ENCODE peak calls at places on chromosome 15, in nine cellular contexts. B, G, K, E, X, L, R, F and O are unnamed samples.

GRCh38 chr15:100712226-100712625 is 109.8 kb downstream of the ASB7 start:
- DNase-seq in G (peak; percentile 46), L (no peak), R (peak; percentile 57), K (no peak), X (no peak), F (peak; percentile 67), B (peak; percentile 62), E (no peak), O (no peak)

GRCh38 chr15:49848824-49849209 is 228.0 kb downstream of the DTWD1 start:
- DNase-seq in X (no peak), R (no peak), B (no peak), K (no peak), E (no peak), F (peak; percentile 43), L (no peak), G (no peak), O (no peak)

GRCh38 chr15:54481819-54482218 is 503.6 kb downstream of the UNC13C start:
- DNase-seq in R (no peak), K (no peak), X (no peak), F (no peak), G (peak; percentile 37), E (no peak), L (no peak), B (no peak), O (no peak)

GRCh38 chr15:25437751-25438600 is 848 bp downstream of the UBE3A start:
- DNase-seq in G (peak; percentile 93), K (peak; percentile 18), R (peak; percentile 40), X (peak; percentile 77), B (peak; percentile 70), E (peak; percentile 59), F (peak; percentile 60), L (no peak), O (peak; percentile 7)

GRCh38 chr15:81573098-81573746 is 199.2 kb upstream of the TMC3 start:
- DNase-seq in X (no peak), G (no peak), F (no peak), B (no peak), E (no peak), R (no peak), L (no peak), K (no peak), O (no peak)

GRCh38 chr15:49464513-49464912 is 41.5 kb downstream of the FGF7 start:
- DNase-seq in X (no peak), G (no peak), L (no peak), B (no peak), F (no peak), R (no peak), K (no peak), E (no peak), O (no peak)

GRCh38 chr15:74793135-74794028 is 11.5 kb downstream of the CSK start:
- DNase-seq in F (peak; percentile 30), B (no peak), L (no peak), K (peak; percentile 65), G (peak; percentile 90), E (no peak), X (no peak), R (no peak), O (no peak)

GRCh38 chr15:82714026-82714425 is 4.4 kb upstream of the AP3B2 start:
- DNase-seq in K (no peak), B (no peak), L (no peak), X (no peak), G (no peak), F (no peak), E (no peak), R (no peak), O (no peak)

GRCh38 chr15:40932625-40933519 is 3.7 kb downstream of the DLL4 start:
- DNase-seq in K (no peak), F (no peak), X (no peak), L (no peak), B (no peak), E (no peak), R (no peak), G (no peak), O (no peak)

GRCh38 chr15:47688573-47689086 is 28.7 kb upstream of the SEMA6D start:
- DNase-seq in L (peak; percentile 21), E (no peak), R (peak; percentile 83), X (no peak), K (no peak), B (no peak), F (peak; percentile 16), G (no peak), O (no peak)

GRCh38 chr15:91110407-91110806 is 10.3 kb downstream of the SV2B start:
- DNase-seq in X (no peak), R (no peak), G (no peak), F (no peak), K (no peak), B (no peak), L (no peak), E (no peak), O (no peak)

GRCh38 chr15:98580577-98580976 is 67.8 kb upstream of the IGF1R start:
- DNase-seq in X (no peak), K (no peak), F (peak; percentile 12), E (no peak), G (no peak), R (no peak), L (no peak), B (no peak), O (no peak)

GRCh38 chr15:41520636-41521035 is 7.0 kb upstream of the LTK start:
- DNase-seq in R (no peak), X (no peak), F (no peak), E (no peak), K (no peak), L (no peak), B (no peak), G (no peak), O (no peak)

GRCh38 chr15:41148065-41148464 is 32.0 kb upstream of the INO80 start:
- DNase-seq in G (no peak), E (no peak), K (no peak), X (no peak), B (no peak), L (no peak), F (no peak), R (no peak), O (no peak)

GRCh38 chr15:50415752-50416404 is 8.3 kb upstream of the USP8 start:
- DNase-seq in F (peak; percentile 25), K (no peak), X (no peak), B (no peak), L (peak; percentile 2), E (no peak), R (peak; percentile 37), G (no peak), O (no peak)

GRCh38 chr15:45790325-45790943 is 155.6 kb downstream of the SQOR start:
- DNase-seq in B (no peak), F (peak; percentile 51), K (no peak), L (no peak), E (no peak), X (no peak), G (no peak), R (peak; percentile 7), O (peak; percentile 23)

GRCh38 chr15:81339321-81339720 is 15.4 kb upstream of the STARD5 start:
- DNase-seq in F (no peak), G (no peak), R (no peak), E (no peak), K (no peak), X (no peak), B (no peak), L (no peak), O (no peak)

GRCh38 chr15:63003836-63004610 is 38.5 kb upstream of the TPM1 start:
- DNase-seq in R (no peak), E (peak; percentile 53), K (no peak), X (no peak), G (no peak), B (no peak), F (no peak), L (no peak), O (no peak)

GRCh38 chr15:52028431-52029093 is 9.5 kb downstream of the MAPK6 start:
- DNase-seq in X (no peak), E (no peak), F (no peak), B (no peak), R (no peak), K (no peak), L (no peak), G (no peak), O (no peak)
- H3K27me3 ChIP-seq in X (no peaks in the 10 kb centered on the region), E (no peaks in the 10 kb centered on the region), F (no peaks in the 10 kb centered on the region), B (no peaks in the 10 kb centered on the region), R (no peaks in the 10 kb centered on the region), K (no peaks in the 10 kb centered on the region), L (no peaks in the 10 kb centered on the region), G (no peaks in the 10 kb centered on the region), O (no peaks in the 10 kb centered on the region)

GRCh38 chr15:96337991-96338771 is 7.7 kb downstream of the NR2F2 start:
- DNase-seq in G (no peak), E (no peak), F (peak; percentile 35), X (no peak), B (no peak), R (no peak), L (no peak), K (no peak), O (no peak)
- H3K27me3 ChIP-seq in G (peaks cover 100% of the 10 kb centered on the region), E (no peaks in the 10 kb centered on the region), F (peaks cover 94% of the 10 kb centered on the region), X (peaks cover 15% of the 10 kb centered on the region), B (no peaks in the 10 kb centered on the region), R (no peaks in the 10 kb centered on the region), L (no peaks in the 10 kb centered on the region), K (peaks cover 33% of the 10 kb centered on the region), O (no peaks in the 10 kb centered on the region)

GRCh38 chr15:66498501-66499386 is 1.2 kb upstream of the SNAPC5 start:
- DNase-seq in F (peak; percentile 59), L (no peak), X (no peak), G (no peak), B (no peak), E (no peak), K (no peak), R (peak; percentile 51), O (no peak)
- H3K27me3 ChIP-seq in F (no peaks in the 10 kb centered on the region), L (no peaks in the 10 kb centered on the region), X (no peaks in the 10 kb centered on the region), G (no peaks in the 10 kb centered on the region), B (no peaks in the 10 kb centered on the region), E (no peaks in the 10 kb centered on the region), K (no peaks in the 10 kb centered on the region), R (no peaks in the 10 kb centered on the region), O (no peaks in the 10 kb centered on the region)

GRCh38 chr15:73754461-73754860 is 1.3 kb upstream of the INSYN1 start:
- DNase-seq in R (no peak), G (no peak), K (no peak), L (no peak), X (no peak), E (no peak), F (no peak), B (no peak), O (no peak)

GRCh38 chr15:73755946-73756345 is 2.8 kb upstream of the INSYN1 start:
- DNase-seq in F (no peak), K (no peak), B (no peak), L (no peak), E (no peak), G (no peak), X (no peak), R (no peak), O (no peak)

GRCh38 chr15:73756947-73757513 is 3.9 kb upstream of the INSYN1 start:
- DNase-seq in F (no peak), X (no peak), G (no peak), K (no peak), B (no peak), E (no peak), L (no peak), R (no peak), O (no peak)

GRCh38 chr15:73756390-73756789 is 3.2 kb upstream of the INSYN1 start:
- DNase-seq in E (no peak), B (no peak), X (no peak), G (no peak), L (no peak), K (no peak), R (no peak), F (no peak), O (no peak)

DNA sequence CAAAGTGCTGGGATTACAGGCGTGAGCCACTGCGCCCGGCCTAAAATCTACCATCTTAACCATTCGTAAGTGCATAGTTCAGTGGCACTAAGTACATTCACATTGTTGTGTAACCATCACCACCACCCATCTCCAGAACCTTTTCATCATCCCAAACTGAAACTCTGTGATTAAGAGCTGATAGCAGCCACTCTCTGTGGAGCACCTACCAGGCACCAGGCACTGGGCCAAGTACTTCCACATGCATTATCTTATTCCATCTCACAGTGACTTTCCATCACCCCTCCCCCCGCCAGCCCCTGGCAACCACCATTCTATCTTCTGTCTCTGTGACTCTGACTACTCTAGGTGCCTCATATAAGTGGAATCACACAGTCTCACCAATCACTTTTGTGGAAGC is 2.3 kb upstream of the INSYN1 start:
- DNase-seq in K (no peak), E (no peak), R (no peak), F (no peak), X (no peak), L (no peak), B (no peak), G (no peak), O (no peak)
- H3K27me3 ChIP-seq in K (peaks cover 8% of the 10 kb centered on the region), E (peaks cover 15% of the 10 kb centered on the region), R (peaks cover 78% of the 10 kb centered on the region), F (peaks cover 13% of the 10 kb centered on the region), X (peaks cover 62% of the 10 kb centered on the region), L (peaks cover 62% of the 10 kb centered on the region), B (no peaks in the 10 kb centered on the region), G (peaks cover 97% of the 10 kb centered on the region), O (no peaks in the 10 kb centered on the region)